ENCODE peak calls at places on chromosome 1, in eight cellular contexts. L is dorsolateral prefrontal cortex, M is left ventricle myocardium inferior, S is GM13977, R is stomach, I is WTC11, C is lower lobe of right lung, Y is mammary epithelial cell. D is an unnamed sample.

GRCh38 chr1:24321150-24321549 is 2.0 kb downstream of the GRHL3 start:
- DNase-seq in L (no peak), M (no peak), S (no peak), R (no peak), I (no peak), C (no peak), Y (peak), D (no peak)

GRCh38 chr1:109796484-109797305 is 33.0 kb upstream of the EPS8L3 start:
- DNase-seq in L (no peak), M (no peak), S (no peak), R (peak), I (no peak), C (no peak), Y (no peak), D (peak)

GRCh38 chr1:208587110-208587509 is 342.9 kb upstream of the PLXNA2 start:
- DNase-seq in L (no peak), M (no peak), S (peak), R (no peak), I (no peak), C (no peak), Y (no peak), D (no peak)

GRCh38 chr1:207840380-207840779 is 70.5 kb downstream of the CD34 start:
- DNase-seq in L (no peak), M (no peak), S (no peak), R (no peak), I (no peak), C (no peak), Y (no peak), D (no peak)

GRCh38 chr1:164716992-164717703 is 158.2 kb downstream of the PBX1 start:
- DNase-seq in L (no peak), M (no peak), S (no peak), R (no peak), I (no peak), C (no peak), Y (peak), D (no peak)

GRCh38 chr1:162548170-162548569 is 13.4 kb upstream of the UAP1 start:
- DNase-seq in L (no peak), M (peak), S (no peak), R (no peak), I (no peak), C (no peak), Y (peak), D (no peak)

GRCh38 chr1:97245682-97246081 is 524.1 kb downstream of the PTBP2 start:
- DNase-seq in L (no peak), M (no peak), S (no peak), R (no peak), I (no peak), C (no peak), Y (no peak), D (no peak)

GRCh38 chr1:31910933-31911332 is 27.2 kb downstream of the PTP4A2 start:
- DNase-seq in L (no peak), M (no peak), S (no peak), R (no peak), I (no peak), C (no peak), Y (no peak), D (no peak)

GRCh38 chr1:55211909-55212308 is 3.3 kb downstream of the USP24 start:
- DNase-seq in L (no peak), M (no peak), S (peak), R (no peak), I (no peak), C (no peak), Y (no peak), D (no peak)

GRCh38 chr1:81335876-81336275 is 464.9 kb upstream of the ADGRL2 start:
- DNase-seq in L (no peak), M (no peak), S (no peak), R (no peak), I (no peak), C (no peak), Y (no peak), D (no peak)

GRCh38 chr1:228265167-228265566 is 57.3 kb downstream of the OBSCN start:
- DNase-seq in L (no peak), M (no peak), S (peak), R (no peak), I (no peak), C (no peak), Y (no peak), D (no peak)

GRCh38 chr1:228394571-228395394 is 11.9 kb downstream of the TRIM11 start:
- DNase-seq in L (peak), M (no peak), S (no peak), R (no peak), I (no peak), C (peak), Y (no peak), D (peak)

GRCh38 chr1:236716160-236716559 is 29.9 kb downstream of the ACTN2 start:
- DNase-seq in L (no peak), M (no peak), S (no peak), R (no peak), I (no peak), C (no peak), Y (no peak), D (no peak)

GRCh38 chr1:211647666-211648065 is 27.8 kb downstream of the NEK2 start:
- DNase-seq in L (peak), M (no peak), S (no peak), R (no peak), I (no peak), C (no peak), Y (no peak), D (peak)
- TF ChIP-seq CTCF in L (no peak), M (no peak), S (no peak), R (no peak), I (no peak), C (no peak), Y (no peak), D (no peak)

DNA sequence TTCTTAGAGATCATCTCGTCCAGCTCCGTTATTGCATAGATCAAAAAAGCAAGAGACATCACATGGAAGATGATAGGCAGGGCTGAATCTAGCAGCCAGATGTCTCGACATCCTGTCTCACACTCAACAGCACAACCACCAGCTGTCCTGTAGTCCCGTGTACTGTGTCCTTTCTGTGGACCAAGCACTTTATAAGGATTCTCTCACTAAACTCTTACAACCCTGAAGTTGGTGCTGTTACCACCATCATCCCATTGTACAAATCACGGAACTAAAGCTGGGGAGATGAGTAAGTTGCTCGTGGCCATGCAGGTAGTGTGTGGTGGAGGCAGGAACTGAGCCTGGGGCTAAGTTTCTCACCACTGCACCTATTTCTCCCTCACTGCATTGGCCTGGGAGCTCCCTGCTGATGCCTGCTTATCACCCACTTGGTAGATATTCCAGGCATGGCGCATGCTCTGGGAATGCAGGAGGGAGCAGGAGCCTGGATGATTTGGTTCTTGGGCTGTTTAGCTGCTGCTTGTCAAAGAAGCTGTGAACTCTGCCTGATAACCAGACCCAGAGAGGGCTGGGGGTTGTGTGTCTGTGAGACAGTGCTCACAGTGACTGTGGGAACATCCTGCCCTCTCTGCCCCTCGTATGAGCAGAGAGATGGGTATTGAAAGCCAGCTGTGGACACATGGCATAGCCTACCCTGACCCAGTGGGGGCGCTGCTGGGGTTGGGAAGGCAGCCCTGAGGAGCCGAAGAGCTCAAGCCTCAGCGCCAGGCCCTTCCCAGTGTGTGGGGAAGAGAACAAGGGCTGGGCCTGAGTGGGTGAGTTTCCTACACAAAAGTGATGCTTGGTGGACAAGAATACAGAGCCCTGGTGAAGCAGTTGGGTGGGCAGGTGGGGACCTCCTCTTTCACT is 13.6 kb downstream of the PPFIA4 start:
- DNase-seq in L (no peak), M (peak), S (no peak), R (no peak), I (peak), C (no peak), Y (peak), D (no peak)
- TF ChIP-seq CTCF in L (peak), M (peak), S (peak), R (no peak), I (peak), C (no peak), Y (peak), D (no peak)

GRCh38 chr1:70961374-70961773 is 86.2 kb downstream of the PTGER3 start:
- DNase-seq in L (no peak), M (no peak), S (no peak), R (no peak), I (no peak), C (no peak), Y (no peak), D (no peak)

GRCh38 chr1:70963374-70963773 is 84.2 kb downstream of the PTGER3 start:
- DNase-seq in L (no peak), M (no peak), S (no peak), R (no peak), I (peak), C (no peak), Y (no peak), D (no peak)

GRCh38 chr1:70970407-70970806 is 77.2 kb downstream of the PTGER3 start:
- DNase-seq in L (no peak), M (no peak), S (no peak), R (no peak), I (no peak), C (no peak), Y (no peak), D (no peak)

GRCh38 chr1:70966018-70966638 is 81.5 kb downstream of the PTGER3 start:
- DNase-seq in L (no peak), M (no peak), S (peak), R (no peak), I (no peak), C (no peak), Y (peak), D (no peak)
- TF ChIP-seq CTCF in L (peak), M (peak), S (peak), R (no peak), I (peak), C (peak), Y (peak), D (peak)

GRCh38 chr1:2050482-2050792 is 226 bp downstream of the PRKCZ start:
- DNase-seq in L (no peak), M (no peak), S (no peak), R (no peak), I (peak), C (no peak), Y (peak), D (no peak)

GRCh38 chr1:2050793-2051682 is 827 bp downstream of the PRKCZ start:
- DNase-seq in L (no peak), M (no peak), S (no peak), R (peak), I (peak), C (no peak), Y (peak), D (no peak)

GRCh38 chr1:2047749-2048729 is 2.2 kb upstream of the PRKCZ start:
- DNase-seq in L (no peak), M (no peak), S (no peak), R (peak), I (no peak), C (no peak), Y (no peak), D (no peak)

GRCh38 chr1:2049225-2049516 is 1.0 kb upstream of the PRKCZ start:
- DNase-seq in L (no peak), M (no peak), S (no peak), R (no peak), I (no peak), C (no peak), Y (no peak), D (no peak)

GRCh38 chr1:2049517-2050481 is at the start of gene PRKCZ:
- DNase-seq in L (no peak), M (peak), S (peak), R (peak), I (peak), C (peak), Y (peak), D (no peak)
- TF ChIP-seq CTCF in L (no peak), M (peak), S (no peak), R (peak), I (no peak), C (peak), Y (peak), D (peak)

DNA sequence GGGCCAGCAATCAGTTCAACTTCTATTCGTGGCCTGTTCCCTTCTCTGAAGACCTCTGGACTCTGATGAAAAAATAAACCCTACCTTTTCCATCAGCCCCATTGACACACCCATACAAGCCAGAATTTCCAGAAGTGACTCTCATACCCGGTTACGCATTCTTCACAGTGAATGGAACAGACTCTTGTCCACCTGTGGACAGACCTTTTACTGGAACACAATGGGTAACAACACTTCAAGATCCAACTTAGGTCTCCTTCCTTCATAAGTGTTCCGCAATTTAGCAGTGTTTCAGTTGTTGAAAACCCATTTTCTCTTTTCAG is 2.6 kb upstream of the NPL start:
- DNase-seq in L (no peak), M (no peak), S (no peak), R (no peak), I (no peak), C (no peak), Y (no peak), D (no peak)
- TF ChIP-seq CTCF in L (no peak), M (no peak), S (no peak), R (no peak), I (no peak), C (no peak), Y (no peak), D (peak)

DNA sequence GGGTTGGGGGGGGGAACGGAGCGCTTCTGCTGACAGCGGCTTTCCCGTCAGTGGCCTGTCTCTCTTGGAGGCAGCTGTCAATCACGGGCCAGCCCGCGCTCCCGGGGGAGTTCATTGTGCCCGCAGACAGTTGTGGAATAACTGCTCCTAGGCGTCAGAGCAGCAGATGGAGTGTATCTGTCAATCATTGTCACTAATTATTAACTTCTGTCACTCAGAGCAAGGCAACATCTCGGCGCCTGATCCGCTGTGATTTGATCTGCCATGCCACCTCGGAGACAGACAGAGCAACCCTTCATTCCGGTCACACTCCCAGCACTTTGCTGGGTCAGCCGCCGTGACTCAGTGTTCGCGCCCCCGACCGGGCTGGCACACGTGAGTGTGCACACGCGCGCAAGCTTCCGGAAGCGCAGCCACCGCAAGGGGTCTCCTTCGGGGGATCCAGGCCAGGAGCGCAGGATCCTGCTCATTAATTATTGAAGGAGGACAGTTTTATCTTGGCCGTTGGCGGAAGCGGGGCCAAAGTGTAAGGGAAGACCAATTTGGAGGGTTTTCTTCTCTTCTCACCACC is 75.8 kb downstream of the RRAGC start:
- DNase-seq in L (no peak), M (no peak), S (no peak), R (no peak), I (no peak), C (no peak), Y (no peak), D (no peak)
- TF ChIP-seq CTCF in L (no peak), M (no peak), S (no peak), R (no peak), I (no peak), C (no peak), Y (no peak), D (peak)